ENCODE peak calls at places on chromosome 21, in five cellular contexts. One of them, this sample, is unnamed.

GRCh38 chr21:40681164-40681859 is 165.6 kb downstream of the DSCAM start:
- DNase-seq in NCI-H1436: no peak
- DNase-seq in NCI-H1105 treated with DMSO at 0.1 percent for 48 hours: peak
- DNase-seq in effector memory CD8-positive, alpha-beta T cell: no peak
- DNase-seq in kidney glomerular epithelial cell: no peak
- DNase-seq in this sample: no peak

GRCh38 chr21:42570362-42570761 is 56.7 kb downstream of the SLC37A1 start:
- DNase-seq in NCI-H1105 treated with DMSO at 0.1 percent for 48 hours: no peak
- DNase-seq in NCI-H1436: no peak
- DNase-seq in kidney glomerular epithelial cell: no peak
- DNase-seq in effector memory CD8-positive, alpha-beta T cell: no peak
- DNase-seq in this sample: no peak

GRCh38 chr21:31922881-31923280 is 50.1 kb downstream of the HUNK start:
- DNase-seq in NCI-H1105 treated with DMSO at 0.1 percent for 48 hours: no peak
- DNase-seq in kidney glomerular epithelial cell: no peak
- DNase-seq in NCI-H1436: no peak
- DNase-seq in effector memory CD8-positive, alpha-beta T cell: no peak
- DNase-seq in this sample: no peak

GRCh38 chr21:42373181-42373907 is 7.0 kb upstream of the TFF1 start:
- DNase-seq in NCI-H1436: no peak
- DNase-seq in effector memory CD8-positive, alpha-beta T cell: no peak
- DNase-seq in NCI-H1105 treated with DMSO at 0.1 percent for 48 hours: no peak
- DNase-seq in kidney glomerular epithelial cell: no peak
- DNase-seq in this sample: no peak

GRCh38 chr21:42585881-42586280 is 67.5 kb upstream of the PDE9A start:
- DNase-seq in effector memory CD8-positive, alpha-beta T cell: no peak
- DNase-seq in NCI-H1436: no peak
- DNase-seq in kidney glomerular epithelial cell: no peak
- DNase-seq in NCI-H1105 treated with DMSO at 0.1 percent for 48 hours: no peak
- DNase-seq in this sample: no peak

GRCh38 chr21:36065497-36066036 is 4.3 kb upstream of the CBR1 start:
- DNase-seq in NCI-H1436: no peak
- DNase-seq in NCI-H1105 treated with DMSO at 0.1 percent for 48 hours: no peak
- DNase-seq in kidney glomerular epithelial cell: no peak
- DNase-seq in effector memory CD8-positive, alpha-beta T cell: no peak
- DNase-seq in this sample: no peak

GRCh38 chr21:44568261-44568660 is 5.3 kb upstream of the KRTAP10-4 start:
- DNase-seq in NCI-H1105 treated with DMSO at 0.1 percent for 48 hours: no peak
- DNase-seq in effector memory CD8-positive, alpha-beta T cell: no peak
- DNase-seq in kidney glomerular epithelial cell: no peak
- DNase-seq in NCI-H1436: no peak
- DNase-seq in this sample: no peak

GRCh38 chr21:21001591-21002100 is 3.4 kb downstream of the NCAM2 start:
- DNase-seq in NCI-H1105 treated with DMSO at 0.1 percent for 48 hours: no peak
- DNase-seq in NCI-H1436: no peak
- DNase-seq in effector memory CD8-positive, alpha-beta T cell: no peak
- DNase-seq in kidney glomerular epithelial cell: no peak
- DNase-seq in this sample: no peak

GRCh38 chr21:36835383-36835795 is 131.1 kb downstream of the HLCS start:
- DNase-seq in effector memory CD8-positive, alpha-beta T cell: no peak
- DNase-seq in NCI-H1105 treated with DMSO at 0.1 percent for 48 hours: peak
- DNase-seq in kidney glomerular epithelial cell: no peak
- DNase-seq in NCI-H1436: no peak
- DNase-seq in this sample: peak

GRCh38 chr21:31559368-31560119 is 99.9 kb upstream of the SOD1 start:
- DNase-seq in kidney glomerular epithelial cell: peak
- DNase-seq in effector memory CD8-positive, alpha-beta T cell: peak
- DNase-seq in NCI-H1105 treated with DMSO at 0.1 percent for 48 hours: peak
- DNase-seq in NCI-H1436: peak
- DNase-seq in this sample: peak

GRCh38 chr21:42527489-42528158 is 14.0 kb downstream of the SLC37A1 start:
- DNase-seq in NCI-H1105 treated with DMSO at 0.1 percent for 48 hours: no peak
- DNase-seq in kidney glomerular epithelial cell: no peak
- DNase-seq in NCI-H1436: peak
- DNase-seq in effector memory CD8-positive, alpha-beta T cell: peak
- DNase-seq in this sample: no peak

GRCh38 chr21:39313457-39314154 is at the start of gene BRWD1:
- DNase-seq in effector memory CD8-positive, alpha-beta T cell: peak
- DNase-seq in NCI-H1436: peak
- DNase-seq in NCI-H1105 treated with DMSO at 0.1 percent for 48 hours: peak
- DNase-seq in kidney glomerular epithelial cell: peak
- DNase-seq in this sample: peak

GRCh38 chr21:43909736-43910455 is 44.9 kb downstream of the AGPAT3 start:
- DNase-seq in effector memory CD8-positive, alpha-beta T cell: no peak
- DNase-seq in kidney glomerular epithelial cell: no peak
- DNase-seq in NCI-H1436: no peak
- DNase-seq in NCI-H1105 treated with DMSO at 0.1 percent for 48 hours: no peak
- DNase-seq in this sample: no peak

GRCh38 chr21:18617291-18617690 is 213.7 kb upstream of the TMPRSS15 start:
- DNase-seq in effector memory CD8-positive, alpha-beta T cell: no peak
- DNase-seq in NCI-H1436: no peak
- DNase-seq in NCI-H1105 treated with DMSO at 0.1 percent for 48 hours: no peak
- DNase-seq in kidney glomerular epithelial cell: no peak
- DNase-seq in this sample: no peak

GRCh38 chr21:20661745-20662470 is 336.3 kb upstream of the NCAM2 start:
- DNase-seq in kidney glomerular epithelial cell: no peak
- DNase-seq in NCI-H1436: no peak
- DNase-seq in NCI-H1105 treated with DMSO at 0.1 percent for 48 hours: peak
- DNase-seq in effector memory CD8-positive, alpha-beta T cell: no peak
- DNase-seq in this sample: no peak

GRCh38 chr21:42234464-42235241 is 15.7 kb downstream of the ABCG1 start:
- DNase-seq in NCI-H1105 treated with DMSO at 0.1 percent for 48 hours: peak
- DNase-seq in kidney glomerular epithelial cell: peak
- DNase-seq in effector memory CD8-positive, alpha-beta T cell: peak
- DNase-seq in NCI-H1436: peak
- DNase-seq in this sample: no peak

GRCh38 chr21:34734696-34735095 is 65.9 kb downstream of the CLIC6 start:
- DNase-seq in effector memory CD8-positive, alpha-beta T cell: no peak
- DNase-seq in kidney glomerular epithelial cell: no peak
- DNase-seq in NCI-H1436: no peak
- DNase-seq in NCI-H1105 treated with DMSO at 0.1 percent for 48 hours: no peak
- DNase-seq in this sample: no peak

GRCh38 chr21:29230541-29231275 is 68.0 kb upstream of the BACH1 start:
- DNase-seq in NCI-H1436: no peak
- DNase-seq in NCI-H1105 treated with DMSO at 0.1 percent for 48 hours: no peak
- DNase-seq in effector memory CD8-positive, alpha-beta T cell: no peak
- DNase-seq in kidney glomerular epithelial cell: peak
- DNase-seq in this sample: no peak

GRCh38 chr21:31557956-31558838 is 101.3 kb upstream of the SOD1 start:
- DNase-seq in NCI-H1436: peak
- DNase-seq in kidney glomerular epithelial cell: peak
- DNase-seq in effector memory CD8-positive, alpha-beta T cell: no peak
- DNase-seq in NCI-H1105 treated with DMSO at 0.1 percent for 48 hours: peak
- DNase-seq in this sample: peak

GRCh38 chr21:42539931-42540343 is 26.3 kb downstream of the SLC37A1 start:
- DNase-seq in kidney glomerular epithelial cell: no peak
- DNase-seq in effector memory CD8-positive, alpha-beta T cell: no peak
- DNase-seq in NCI-H1105 treated with DMSO at 0.1 percent for 48 hours: no peak
- DNase-seq in NCI-H1436: no peak
- DNase-seq in this sample: no peak

GRCh38 chr21:42338730-42339715 is 11.8 kb downstream of the TFF2 start:
- DNase-seq in effector memory CD8-positive, alpha-beta T cell: no peak
- DNase-seq in NCI-H1436: no peak
- DNase-seq in NCI-H1105 treated with DMSO at 0.1 percent for 48 hours: no peak
- DNase-seq in kidney glomerular epithelial cell: no peak
- DNase-seq in this sample: no peak

GRCh38 chr21:40844935-40845334 is 2.0 kb downstream of the DSCAM start:
- DNase-seq in effector memory CD8-positive, alpha-beta T cell: no peak
- DNase-seq in kidney glomerular epithelial cell: no peak
- DNase-seq in NCI-H1436: no peak
- DNase-seq in NCI-H1105 treated with DMSO at 0.1 percent for 48 hours: peak
- DNase-seq in this sample: no peak

GRCh38 chr21:17250651-17251294 is 262.1 kb upstream of the CXADR start:
- DNase-seq in kidney glomerular epithelial cell: no peak
- DNase-seq in NCI-H1436: peak
- DNase-seq in NCI-H1105 treated with DMSO at 0.1 percent for 48 hours: peak
- DNase-seq in effector memory CD8-positive, alpha-beta T cell: no peak
- DNase-seq in this sample: peak

GRCh38 chr21:38768385-38769071 is 37.2 kb upstream of the ETS2 start:
- DNase-seq in NCI-H1105 treated with DMSO at 0.1 percent for 48 hours: no peak
- DNase-seq in kidney glomerular epithelial cell: peak
- DNase-seq in effector memory CD8-positive, alpha-beta T cell: peak
- DNase-seq in NCI-H1436: no peak
- DNase-seq in this sample: peak

GRCh38 chr21:42850866-42851391 is 28.4 kb downstream of the WDR4 start:
- DNase-seq in NCI-H1105 treated with DMSO at 0.1 percent for 48 hours: no peak
- DNase-seq in NCI-H1436: no peak
- DNase-seq in effector memory CD8-positive, alpha-beta T cell: peak
- DNase-seq in kidney glomerular epithelial cell: no peak
- DNase-seq in this sample: no peak

GRCh38 chr21:44911384-44912157 is 9.1 kb downstream of the ITGB2 start:
- DNase-seq in kidney glomerular epithelial cell: no peak
- DNase-seq in effector memory CD8-positive, alpha-beta T cell: peak
- DNase-seq in NCI-H1105 treated with DMSO at 0.1 percent for 48 hours: peak
- DNase-seq in NCI-H1436: no peak
- DNase-seq in this sample: no peak

GRCh38 chr21:46394819-46395152 is 63.9 kb upstream of the DIP2A start:
- DNase-seq in effector memory CD8-positive, alpha-beta T cell: no peak
- DNase-seq in NCI-H1105 treated with DMSO at 0.1 percent for 48 hours: no peak
- DNase-seq in kidney glomerular epithelial cell: no peak
- DNase-seq in NCI-H1436: peak
- DNase-seq in this sample: no peak

GRCh38 chr21:26124896-26125295 is 45.7 kb downstream of the APP start:
- DNase-seq in NCI-H1105 treated with DMSO at 0.1 percent for 48 hours: no peak
- DNase-seq in NCI-H1436: no peak
- DNase-seq in kidney glomerular epithelial cell: no peak
- DNase-seq in effector memory CD8-positive, alpha-beta T cell: no peak
- DNase-seq in this sample: no peak

This sample was measured in T1000.